ENCODE peak calls at places on chromosomes 13 and 19, in seven cellular contexts. One of them, this sample, is unnamed.

GRCh38 chr13:28794370-28794769 is 25.8 kb upstream of the MTUS2 start:
- DNase-seq in H1: no peak
- DNase-seq in stomach: no peak
- DNase-seq in GM23338: no peak
- DNase-seq in HL-60: no peak
- DNase-seq in breast epithelium: no peak
- DNase-seq in suprapubic skin: no peak
- DNase-seq in this sample: no peak

GRCh38 chr19:54178581-54179261 is 5.8 kb upstream of the TMC4 start:
- DNase-seq in H1: no peak
- DNase-seq in GM23338: peak
- DNase-seq in breast epithelium: no peak
- DNase-seq in HL-60: no peak
- DNase-seq in suprapubic skin: no peak
- DNase-seq in stomach: peak
- DNase-seq in this sample: peak

GRCh38 chr19:54551950-54552912 is 21.4 kb upstream of the LILRA2 start:
- DNase-seq in H1: no peak
- DNase-seq in suprapubic skin: no peak
- DNase-seq in breast epithelium: no peak
- DNase-seq in HL-60: peak
- DNase-seq in stomach: no peak
- DNase-seq in GM23338: no peak
- DNase-seq in this sample: no peak

GRCh38 chr19:17751103-17751911 is at the start of gene FCHO1:
- DNase-seq in stomach: peak
- DNase-seq in suprapubic skin: no peak
- DNase-seq in GM23338: no peak
- DNase-seq in HL-60: peak
- DNase-seq in H1: no peak
- DNase-seq in breast epithelium: no peak
- DNase-seq in this sample: peak

GRCh38 chr19:3285647-3286176 is 61.3 kb downstream of the CELF5 start:
- DNase-seq in suprapubic skin: no peak
- DNase-seq in H1: no peak
- DNase-seq in GM23338: peak
- DNase-seq in breast epithelium: no peak
- DNase-seq in HL-60: no peak
- DNase-seq in stomach: no peak
- DNase-seq in this sample: no peak

GRCh38 chr13:113828282-113828825 is 35.5 kb downstream of the GAS6 start:
- DNase-seq in HL-60: no peak
- DNase-seq in breast epithelium: no peak
- DNase-seq in stomach: no peak
- DNase-seq in GM23338: no peak
- DNase-seq in suprapubic skin: no peak
- DNase-seq in H1: no peak
- DNase-seq in this sample: no peak

GRCh38 chr13:34466301-34466700 is 475.8 kb upstream of the NBEA start:
- DNase-seq in suprapubic skin: no peak
- DNase-seq in HL-60: no peak
- DNase-seq in GM23338: no peak
- DNase-seq in breast epithelium: no peak
- DNase-seq in H1: no peak
- DNase-seq in stomach: no peak
- DNase-seq in this sample: no peak

GRCh38 chr19:33441828-33442227 is 68.3 kb downstream of the CEBPG start:
- DNase-seq in suprapubic skin: no peak
- DNase-seq in breast epithelium: no peak
- DNase-seq in GM23338: no peak
- DNase-seq in stomach: no peak
- DNase-seq in HL-60: no peak
- DNase-seq in H1: no peak
- DNase-seq in this sample: peak

GRCh38 chr13:111944171-111944583 is 122.8 kb upstream of the SOX1 start:
- DNase-seq in H1: no peak
- DNase-seq in breast epithelium: no peak
- DNase-seq in suprapubic skin: no peak
- DNase-seq in stomach: no peak
- DNase-seq in HL-60: no peak
- DNase-seq in GM23338: no peak
- DNase-seq in this sample: peak

GRCh38 chr19:18895828-18896341 is at the start of gene CERS1:
- DNase-seq in stomach: no peak
- DNase-seq in GM23338: peak
- DNase-seq in breast epithelium: no peak
- DNase-seq in suprapubic skin: no peak
- DNase-seq in H1: no peak
- DNase-seq in HL-60: no peak
- DNase-seq in this sample: no peak

GRCh38 chr19:18772620-18773587 is 18.2 kb downstream of the COMP start:
- DNase-seq in breast epithelium: peak
- DNase-seq in HL-60: no peak
- DNase-seq in GM23338: peak
- DNase-seq in suprapubic skin: no peak
- DNase-seq in stomach: no peak
- DNase-seq in H1: no peak
- DNase-seq in this sample: no peak

GRCh38 chr13:26255717-26256277 is 1.9 kb downstream of the CDK8 start:
- DNase-seq in suprapubic skin: no peak
- DNase-seq in HL-60: peak
- DNase-seq in GM23338: no peak
- DNase-seq in H1: no peak
- DNase-seq in breast epithelium: no peak
- DNase-seq in stomach: no peak
- DNase-seq in this sample: no peak

GRCh38 chr13:44936246-44936645 is 53.0 kb downstream of the NUFIP1 start:
- DNase-seq in breast epithelium: no peak
- DNase-seq in GM23338: no peak
- DNase-seq in HL-60: no peak
- DNase-seq in stomach: no peak
- DNase-seq in suprapubic skin: no peak
- DNase-seq in H1: no peak
- DNase-seq in this sample: no peak

GRCh38 chr13:42274386-42275097 is 2.6 kb downstream of the AKAP11 start:
- DNase-seq in H1: no peak
- DNase-seq in breast epithelium: no peak
- DNase-seq in HL-60: no peak
- DNase-seq in suprapubic skin: no peak
- DNase-seq in GM23338: no peak
- DNase-seq in stomach: no peak
- DNase-seq in this sample: no peak

GRCh38 chr19:4474504-4475136 is 2.5 kb downstream of the HDGFL2 start:
- DNase-seq in breast epithelium: no peak
- DNase-seq in GM23338: peak
- DNase-seq in stomach: no peak
- DNase-seq in H1: peak
- DNase-seq in HL-60: no peak
- DNase-seq in suprapubic skin: no peak
- DNase-seq in this sample: no peak

GRCh38 chr13:42035905-42036521 is 12.4 kb upstream of the DGKH start:
- DNase-seq in breast epithelium: no peak
- DNase-seq in H1: no peak
- DNase-seq in suprapubic skin: no peak
- DNase-seq in GM23338: no peak
- DNase-seq in stomach: no peak
- DNase-seq in HL-60: no peak
- DNase-seq in this sample: no peak

GRCh38 chr13:49220035-49220855 is at the start of gene MLNR:
- DNase-seq in HL-60: peak
- DNase-seq in stomach: no peak
- DNase-seq in breast epithelium: no peak
- DNase-seq in suprapubic skin: no peak
- DNase-seq in H1: no peak
- DNase-seq in GM23338: peak
- DNase-seq in this sample: peak

GRCh38 chr19:11375143-11375948 is 880 bp downstream of the SWSAP1 start:
- DNase-seq in stomach: peak
- DNase-seq in breast epithelium: peak
- DNase-seq in H1: no peak
- DNase-seq in HL-60: peak
- DNase-seq in GM23338: peak
- DNase-seq in suprapubic skin: no peak
- DNase-seq in this sample: peak

GRCh38 chr13:98520674-98521449 is 56.0 kb downstream of the STK24 start:
- DNase-seq in stomach: no peak
- DNase-seq in HL-60: no peak
- DNase-seq in breast epithelium: no peak
- DNase-seq in GM23338: no peak
- DNase-seq in H1: no peak
- DNase-seq in suprapubic skin: no peak
- DNase-seq in this sample: no peak

GRCh38 chr13:74794582-74794981 is 660.4 kb upstream of the KLF12 start:
- DNase-seq in H1: no peak
- DNase-seq in GM23338: peak
- DNase-seq in breast epithelium: no peak
- DNase-seq in stomach: no peak
- DNase-seq in HL-60: no peak
- DNase-seq in suprapubic skin: no peak
- DNase-seq in this sample: no peak

GRCh38 chr19:2610637-2611482 is 91.6 kb downstream of the GNG7 start:
- DNase-seq in GM23338: peak
- DNase-seq in breast epithelium: peak
- DNase-seq in H1: peak
- DNase-seq in HL-60: peak
- DNase-seq in stomach: peak
- DNase-seq in suprapubic skin: peak
- DNase-seq in this sample: peak

GRCh38 chr13:44874176-44874575 is 115.1 kb downstream of the NUFIP1 start:
- DNase-seq in suprapubic skin: no peak
- DNase-seq in stomach: no peak
- DNase-seq in HL-60: no peak
- DNase-seq in H1: no peak
- DNase-seq in breast epithelium: no peak
- DNase-seq in GM23338: no peak
- DNase-seq in this sample: no peak

GRCh38 chr13:64255988-64256387 is 2840.3 kb upstream of the PCDH20 start:
- DNase-seq in H1: no peak
- DNase-seq in stomach: no peak
- DNase-seq in suprapubic skin: no peak
- DNase-seq in breast epithelium: no peak
- DNase-seq in HL-60: no peak
- DNase-seq in GM23338: no peak
- DNase-seq in this sample: no peak

GRCh38 chr13:112994084-112994780 is 25.2 kb downstream of the MCF2L start:
- DNase-seq in H1: no peak
- DNase-seq in HL-60: no peak
- DNase-seq in breast epithelium: peak
- DNase-seq in stomach: no peak
- DNase-seq in suprapubic skin: peak
- DNase-seq in GM23338: no peak
- DNase-seq in this sample: no peak

GRCh38 chr13:26502826-26503225 is 54.7 kb upstream of the WASF3 start:
- DNase-seq in H1: no peak
- DNase-seq in breast epithelium: no peak
- DNase-seq in stomach: no peak
- DNase-seq in GM23338: peak
- DNase-seq in HL-60: no peak
- DNase-seq in suprapubic skin: no peak
- DNase-seq in this sample: no peak

GRCh38 chr13:36998624-36999041 is 507 bp downstream of the ALG5 start:
- DNase-seq in breast epithelium: no peak
- DNase-seq in suprapubic skin: peak
- DNase-seq in HL-60: peak
- DNase-seq in H1: no peak
- DNase-seq in stomach: no peak
- DNase-seq in GM23338: peak
- DNase-seq in this sample: peak

GRCh38 chr19:14061751-14062557 is at the start of gene PALM3:
- DNase-seq in breast epithelium: peak
- DNase-seq in stomach: peak
- DNase-seq in GM23338: no peak
- DNase-seq in HL-60: no peak
- DNase-seq in H1: no peak
- DNase-seq in suprapubic skin: no peak
- DNase-seq in this sample: no peak

GRCh38 chr19:14063100-14063499 is 1.2 kb upstream of the PALM3 start:
- DNase-seq in GM23338: no peak
- DNase-seq in breast epithelium: no peak
- DNase-seq in stomach: no peak
- DNase-seq in HL-60: no peak
- DNase-seq in suprapubic skin: no peak
- DNase-seq in H1: no peak
- DNase-seq in this sample: no peak

GRCh38 chr19:14062558-14062855 is 631 bp upstream of the PALM3 start:
- DNase-seq in suprapubic skin: no peak
- DNase-seq in HL-60: no peak
- DNase-seq in breast epithelium: no peak
- DNase-seq in GM23338: no peak
- DNase-seq in H1: no peak
- DNase-seq in stomach: no peak
- DNase-seq in this sample: no peak

GRCh38 chr19:14059652-14060155 is 2.2 kb downstream of the PALM3 start:
- DNase-seq in stomach: no peak
- DNase-seq in suprapubic skin: no peak
- DNase-seq in GM23338: no peak
- DNase-seq in HL-60: no peak
- DNase-seq in H1: no peak
- DNase-seq in breast epithelium: no peak
- DNase-seq in this sample: no peak

GRCh38 chr19:14061081-14061749 is 661 bp downstream of the PALM3 start:
- DNase-seq in breast epithelium: no peak
- DNase-seq in GM23338: no peak
- DNase-seq in suprapubic skin: no peak
- DNase-seq in stomach: peak
- DNase-seq in HL-60: no peak
- DNase-seq in H1: no peak
- DNase-seq in this sample: no peak
- TF ChIP-seq POLR2AphosphoS5 in breast epithelium: no peak
- TF ChIP-seq POLR2AphosphoS5 in GM23338: no peak
- TF ChIP-seq POLR2AphosphoS5 in suprapubic skin: no peak
- TF ChIP-seq POLR2AphosphoS5 in stomach: no peak
- TF ChIP-seq POLR2AphosphoS5 in HL-60: no peak
- TF ChIP-seq POLR2AphosphoS5 in H1: no peak
- TF ChIP-seq POLR2AphosphoS5 in this sample: no peak

GRCh38 chr13:95180513-95181245 is 120.6 kb downstream of the ABCC4 start:
- DNase-seq in stomach: no peak
- DNase-seq in suprapubic skin: no peak
- DNase-seq in breast epithelium: no peak
- DNase-seq in GM23338: no peak
- DNase-seq in HL-60: no peak
- DNase-seq in H1: no peak
- DNase-seq in this sample: no peak
- TF ChIP-seq POLR2AphosphoS5 in stomach: no peak
- TF ChIP-seq POLR2AphosphoS5 in suprapubic skin: no peak
- TF ChIP-seq POLR2AphosphoS5 in breast epithelium: no peak
- TF ChIP-seq POLR2AphosphoS5 in GM23338: no peak
- TF ChIP-seq POLR2AphosphoS5 in HL-60: no peak
- TF ChIP-seq POLR2AphosphoS5 in H1: no peak
- TF ChIP-seq POLR2AphosphoS5 in this sample: no peak

GRCh38 chr13:66967825-66968597 is 262.1 kb downstream of the PCDH9 start:
- DNase-seq in breast epithelium: no peak
- DNase-seq in suprapubic skin: no peak
- DNase-seq in stomach: no peak
- DNase-seq in HL-60: no peak
- DNase-seq in GM23338: no peak
- DNase-seq in H1: no peak
- DNase-seq in this sample: no peak
- TF ChIP-seq POLR2AphosphoS5 in breast epithelium: no peak
- TF ChIP-seq POLR2AphosphoS5 in suprapubic skin: no peak
- TF ChIP-seq POLR2AphosphoS5 in stomach: no peak
- TF ChIP-seq POLR2AphosphoS5 in HL-60: no peak
- TF ChIP-seq POLR2AphosphoS5 in GM23338: no peak
- TF ChIP-seq POLR2AphosphoS5 in H1: no peak
- TF ChIP-seq POLR2AphosphoS5 in this sample: no peak

GRCh38 chr19:6484251-6484650 is 2.7 kb upstream of the DENND1C start:
- DNase-seq in stomach: no peak
- DNase-seq in H1: no peak
- DNase-seq in GM23338: no peak
- DNase-seq in breast epithelium: no peak
- DNase-seq in HL-60: no peak
- DNase-seq in suprapubic skin: no peak
- DNase-seq in this sample: no peak
- TF ChIP-seq POLR2AphosphoS5 in stomach: no peak
- TF ChIP-seq POLR2AphosphoS5 in H1: no peak
- TF ChIP-seq POLR2AphosphoS5 in GM23338: no peak
- TF ChIP-seq POLR2AphosphoS5 in breast epithelium: no peak
- TF ChIP-seq POLR2AphosphoS5 in HL-60: no peak
- TF ChIP-seq POLR2AphosphoS5 in suprapubic skin: no peak
- TF ChIP-seq POLR2AphosphoS5 in this sample: no peak